ENCODE peak calls at places on chromosome 10, in eight cellular contexts. W is tibial artery, G is endodermal cell, F is OCI-LY7, L is hepatocyte, O is small intestine, T is transverse colon, Z is heart left ventricle. M is an unnamed sample.

GRCh38 chr10:62426086-62426485 is 51.9 kb downstream of the ZNF365 start:
- DNase-seq in W (no peak), G (no peak), F (no peak), L (no peak), O (no peak), T (no peak), Z (no peak), M (no peak)

GRCh38 chr10:103668351-103669242 is 175.1 kb downstream of the NEURL1 start:
- DNase-seq in W (peak; percentile 82), G (no peak), F (no peak), L (no peak), O (peak; percentile 65), T (peak; percentile 51), Z (peak; percentile 90), M (no peak)

GRCh38 chr10:61882621-61883375 is 18.7 kb upstream of the ARID5B start:
- DNase-seq in W (no peak), G (no peak), F (no peak), L (no peak), O (no peak), T (no peak), Z (no peak), M (no peak)

GRCh38 chr10:33334839-33335549 is 527 bp upstream of the NRP1 start:
- DNase-seq in W (peak; percentile 77), G (peak; percentile 89), F (no peak), L (peak; percentile 89), O (peak; percentile 65), T (peak; percentile 66), Z (peak; percentile 89), M (no peak)

GRCh38 chr10:49349390-49349789 is 46.5 kb downstream of the DRGX start:
- DNase-seq in W (no peak), G (no peak), F (no peak), L (no peak), O (no peak), T (no peak), Z (no peak), M (no peak)

GRCh38 chr10:12504628-12505027 is 155.3 kb downstream of the CAMK1D start:
- DNase-seq in W (no peak), G (peak; percentile 14), F (no peak), L (no peak), O (no peak), T (no peak), Z (no peak), M (no peak)

GRCh38 chr10:43409385-43410109 is 561 bp upstream of the HNRNPF start:
- DNase-seq in W (no peak), G (no peak), F (no peak), L (no peak), O (peak; percentile 66), T (peak; percentile 69), Z (peak; percentile 56), M (no peak)

GRCh38 chr10:31656820-31657470 is 271.7 kb downstream of the ARHGAP12 start:
- DNase-seq in W (no peak), G (no peak), F (no peak), L (no peak), O (no peak), T (no peak), Z (no peak), M (no peak)

GRCh38 chr10:76547352-76547972 is 1090.1 kb downstream of the KCNMA1 start:
- DNase-seq in W (peak; percentile 91), G (peak; percentile 92), F (peak; percentile 72), L (peak; percentile 92), O (peak; percentile 79), T (peak; percentile 82), Z (peak; percentile 67), M (peak; percentile 30)

GRCh38 chr10:133027480-133027879 is 60.2 kb upstream of the ADGRA1 start:
- DNase-seq in W (no peak), G (no peak), F (no peak), L (no peak), O (no peak), T (no peak), Z (no peak), M (no peak)
- H3K9me3 ChIP-seq in W (no peaks in the 10 kb centered on the region), G (no peaks in the 10 kb centered on the region), F (no peaks in the 10 kb centered on the region), L (no peaks in the 10 kb centered on the region), O (no peaks in the 10 kb centered on the region), T (no peaks in the 10 kb centered on the region), Z (no peaks in the 10 kb centered on the region), M (no peaks in the 10 kb centered on the region)

GRCh38 chr10:133481086-133481643 is 27.4 kb downstream of the SCART1 start:
- DNase-seq in W (no peak), G (no peak), F (no peak), L (no peak), O (no peak), T (no peak), Z (no peak), M (no peak)

GRCh38 chr10:133489816-133490588 is 36.3 kb downstream of the SCART1 start:
- DNase-seq in W (no peak), G (no peak), F (no peak), L (no peak), O (no peak), T (no peak), Z (no peak), M (no peak)

GRCh38 chr10:133481657-133482056 is 27.9 kb downstream of the SCART1 start:
- DNase-seq in W (no peak), G (no peak), F (no peak), L (no peak), O (no peak), T (no peak), Z (no peak), M (no peak)

GRCh38 chr10:133487085-133487484 is 33.3 kb downstream of the SCART1 start:
- DNase-seq in W (no peak), G (no peak), F (no peak), L (no peak), O (no peak), T (no peak), Z (no peak), M (no peak)

GRCh38 chr10:133484818-133485217 is 31.1 kb downstream of the SCART1 start:
- DNase-seq in W (no peak), G (no peak), F (no peak), L (no peak), O (no peak), T (no peak), Z (no peak), M (no peak)
- H3K9me3 ChIP-seq in W (peaks cover 52% of the 10 kb centered on the region), G (peaks cover 64% of the 10 kb centered on the region), F (peaks cover 15% of the 10 kb centered on the region), L (peaks cover 10% of the 10 kb centered on the region), O (no peaks in the 10 kb centered on the region), T (peaks cover 31% of the 10 kb centered on the region), Z (peaks cover 62% of the 10 kb centered on the region), M (no peaks in the 10 kb centered on the region)

GRCh38 chr10:121368347-121369025 is 229.8 kb downstream of the FGFR2 start:
- DNase-seq in W (no peak), G (no peak), F (no peak), L (peak; percentile 39), O (peak; percentile 10), T (no peak), Z (no peak), M (no peak)
- H3K9me3 ChIP-seq in W (no peaks in the 10 kb centered on the region), G (no peaks in the 10 kb centered on the region), F (no peaks in the 10 kb centered on the region), L (no peaks in the 10 kb centered on the region), O (no peaks in the 10 kb centered on the region), T (no peaks in the 10 kb centered on the region), Z (no peaks in the 10 kb centered on the region), M (no peaks in the 10 kb centered on the region)

DNA sequence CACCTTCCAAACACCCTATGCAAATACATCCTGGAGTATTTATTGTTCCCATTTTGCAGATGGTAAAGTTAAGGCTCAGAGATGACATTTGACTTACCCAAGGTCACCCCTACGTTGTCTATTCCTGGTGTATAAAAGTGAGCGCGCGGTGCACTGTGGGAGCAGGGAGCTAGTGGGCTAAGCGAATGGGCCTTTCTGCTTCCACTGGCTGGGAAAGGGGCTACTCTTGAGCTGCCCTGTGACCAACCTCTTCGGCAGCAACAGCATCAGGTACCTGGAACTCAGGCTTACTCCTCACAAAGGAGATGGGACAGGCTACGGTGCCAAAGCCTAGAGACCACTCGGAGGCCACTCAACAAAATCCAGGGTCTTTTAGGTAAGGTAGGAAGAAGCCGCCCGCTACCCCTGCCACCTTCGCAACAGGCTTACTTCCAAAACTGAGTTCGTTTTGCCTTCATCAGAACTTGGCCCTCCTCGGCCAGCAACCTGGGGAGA is 2.4 kb downstream of the PTF1A start:
- DNase-seq in W (no peak), G (no peak), F (no peak), L (no peak), O (no peak), T (no peak), Z (no peak), M (no peak)
- H3K9me3 ChIP-seq in W (no peaks in the 10 kb centered on the region), G (peaks cover 4% of the 10 kb centered on the region), F (no peaks in the 10 kb centered on the region), L (no peaks in the 10 kb centered on the region), O (no peaks in the 10 kb centered on the region), T (no peaks in the 10 kb centered on the region), Z (no peaks in the 10 kb centered on the region), M (no peaks in the 10 kb centered on the region)

GRCh38 chr10:37269554-37270256 is 144.3 kb downstream of the ANKRD30A start:
- DNase-seq in W (no peak), G (no peak), F (no peak), L (no peak), O (no peak), T (no peak), Z (no peak), M (no peak)
- H3K9me3 ChIP-seq in W (no peaks in the 10 kb centered on the region), G (peaks cover 55% of the 10 kb centered on the region), F (no peaks in the 10 kb centered on the region), L (no peaks in the 10 kb centered on the region), O (no peaks in the 10 kb centered on the region), T (no peaks in the 10 kb centered on the region), Z (no peaks in the 10 kb centered on the region), M (no peaks in the 10 kb centered on the region)

GRCh38 chr10:128610113-128610512 is 483.9 kb upstream of the MKI67 start:
- DNase-seq in W (no peak), G (no peak), F (no peak), L (no peak), O (no peak), T (no peak), Z (no peak), M (no peak)

GRCh38 chr10:128614206-128614605 is 488.0 kb upstream of the MKI67 start:
- DNase-seq in W (no peak), G (no peak), F (no peak), L (no peak), O (no peak), T (no peak), Z (no peak), M (no peak)

GRCh38 chr10:128609460-128609859 is 483.2 kb upstream of the MKI67 start:
- DNase-seq in W (no peak), G (no peak), F (no peak), L (no peak), O (peak; percentile 37), T (no peak), Z (no peak), M (no peak)

GRCh38 chr10:128615154-128615553 is 488.9 kb upstream of the MKI67 start:
- DNase-seq in W (no peak), G (no peak), F (no peak), L (no peak), O (no peak), T (no peak), Z (no peak), M (no peak)

DNA sequence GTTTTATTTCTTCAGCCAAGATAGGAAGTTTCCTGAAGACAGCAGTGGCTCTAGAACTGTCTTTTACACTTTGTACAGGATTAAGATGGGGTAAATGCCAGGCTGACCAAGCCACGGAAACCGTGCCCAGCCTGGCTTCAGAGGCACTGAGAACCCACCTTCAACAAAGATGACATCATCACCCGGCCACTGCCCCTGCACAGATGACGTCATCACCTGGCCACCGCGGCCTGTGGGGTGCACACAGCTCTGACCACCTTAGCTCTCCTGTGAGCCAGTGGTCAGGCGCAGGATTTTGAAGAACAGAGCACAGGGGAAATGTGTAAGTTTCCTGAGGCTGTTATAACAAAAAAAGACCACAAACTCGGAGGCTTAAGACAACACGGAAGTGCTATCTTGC is 486.4 kb upstream of the MKI67 start:
- DNase-seq in W (no peak), G (no peak), F (no peak), L (no peak), O (no peak), T (no peak), Z (no peak), M (no peak)
- H3K9me3 ChIP-seq in W (no peaks in the 10 kb centered on the region), G (no peaks in the 10 kb centered on the region), F (no peaks in the 10 kb centered on the region), L (no peaks in the 10 kb centered on the region), O (no peaks in the 10 kb centered on the region), T (no peaks in the 10 kb centered on the region), Z (no peaks in the 10 kb centered on the region), M (no peaks in the 10 kb centered on the region)

M was measured in SK-N-MC.